ENCODE peak calls at places on chromosomes 12 and 14, in seven cellular contexts. One of them, this sample, is unnamed.

GRCh38 chr12:127966331-127966730 is 300.6 kb upstream of the TMEM132C start:
- DNase-seq in C1 segment of cervical spinal cord: no peak
- DNase-seq in A172: no peak
- DNase-seq in activated CD8-positive, alpha-beta T cell treated with anti-CD3 and anti-CD28 coated beads for 36 hours: no peak
- DNase-seq in bronchial epithelial cell: no peak
- DNase-seq in ELR: no peak
- DNase-seq in astrocyte of the cerebellum: no peak
- DNase-seq in this sample: no peak

GRCh38 chr14:76955575-76956252 is 72.8 kb downstream of the IRF2BPL start:
- DNase-seq in C1 segment of cervical spinal cord: no peak
- DNase-seq in A172: peak
- DNase-seq in activated CD8-positive, alpha-beta T cell treated with anti-CD3 and anti-CD28 coated beads for 36 hours: peak
- DNase-seq in bronchial epithelial cell: peak
- DNase-seq in ELR: peak
- DNase-seq in astrocyte of the cerebellum: no peak
- DNase-seq in this sample: no peak

GRCh38 chr12:6224550-6224949 is 24.4 kb downstream of the CD9 start:
- DNase-seq in C1 segment of cervical spinal cord: peak
- DNase-seq in A172: peak
- DNase-seq in activated CD8-positive, alpha-beta T cell treated with anti-CD3 and anti-CD28 coated beads for 36 hours: no peak
- DNase-seq in bronchial epithelial cell: peak
- DNase-seq in ELR: no peak
- DNase-seq in astrocyte of the cerebellum: no peak
- DNase-seq in this sample: no peak

GRCh38 chr12:94673951-94674570 is 23.7 kb upstream of the TMCC3 start:
- DNase-seq in C1 segment of cervical spinal cord: no peak
- DNase-seq in A172: no peak
- DNase-seq in activated CD8-positive, alpha-beta T cell treated with anti-CD3 and anti-CD28 coated beads for 36 hours: no peak
- DNase-seq in bronchial epithelial cell: no peak
- DNase-seq in ELR: no peak
- DNase-seq in astrocyte of the cerebellum: no peak
- DNase-seq in this sample: no peak

GRCh38 chr14:89432226-89432625 is 15.2 kb upstream of the FOXN3 start:
- DNase-seq in C1 segment of cervical spinal cord: no peak
- DNase-seq in A172: no peak
- DNase-seq in activated CD8-positive, alpha-beta T cell treated with anti-CD3 and anti-CD28 coated beads for 36 hours: no peak
- DNase-seq in bronchial epithelial cell: peak
- DNase-seq in ELR: no peak
- DNase-seq in astrocyte of the cerebellum: no peak
- DNase-seq in this sample: no peak

GRCh38 chr12:116955382-116956021 is 44.8 kb downstream of the FBXW8 start:
- DNase-seq in C1 segment of cervical spinal cord: no peak
- DNase-seq in A172: no peak
- DNase-seq in activated CD8-positive, alpha-beta T cell treated with anti-CD3 and anti-CD28 coated beads for 36 hours: peak
- DNase-seq in bronchial epithelial cell: peak
- DNase-seq in ELR: peak
- DNase-seq in astrocyte of the cerebellum: no peak
- DNase-seq in this sample: no peak

GRCh38 chr14:56027916-56028637 is 90.1 kb upstream of the PELI2 start:
- DNase-seq in C1 segment of cervical spinal cord: no peak
- DNase-seq in A172: no peak
- DNase-seq in activated CD8-positive, alpha-beta T cell treated with anti-CD3 and anti-CD28 coated beads for 36 hours: no peak
- DNase-seq in bronchial epithelial cell: no peak
- DNase-seq in ELR: no peak
- DNase-seq in astrocyte of the cerebellum: no peak
- DNase-seq in this sample: no peak

GRCh38 chr14:57209561-57209960 is 59.1 kb downstream of the EXOC5 start:
- DNase-seq in C1 segment of cervical spinal cord: no peak
- DNase-seq in A172: peak
- DNase-seq in activated CD8-positive, alpha-beta T cell treated with anti-CD3 and anti-CD28 coated beads for 36 hours: no peak
- DNase-seq in bronchial epithelial cell: no peak
- DNase-seq in ELR: peak
- DNase-seq in astrocyte of the cerebellum: peak
- DNase-seq in this sample: peak

GRCh38 chr12:115257791-115258190 is 573.8 kb upstream of the TBX3 start:
- DNase-seq in C1 segment of cervical spinal cord: no peak
- DNase-seq in A172: peak
- DNase-seq in activated CD8-positive, alpha-beta T cell treated with anti-CD3 and anti-CD28 coated beads for 36 hours: no peak
- DNase-seq in bronchial epithelial cell: peak
- DNase-seq in ELR: peak
- DNase-seq in astrocyte of the cerebellum: no peak
- DNase-seq in this sample: peak

GRCh38 chr12:124049451-124050094 is 76.6 kb downstream of the ZNF664 start:
- DNase-seq in C1 segment of cervical spinal cord: no peak
- DNase-seq in A172: peak
- DNase-seq in activated CD8-positive, alpha-beta T cell treated with anti-CD3 and anti-CD28 coated beads for 36 hours: no peak
- DNase-seq in bronchial epithelial cell: no peak
- DNase-seq in ELR: no peak
- DNase-seq in astrocyte of the cerebellum: no peak
- DNase-seq in this sample: no peak

GRCh38 chr12:79547735-79548347 is 142.9 kb downstream of the PAWR start:
- DNase-seq in C1 segment of cervical spinal cord: no peak
- DNase-seq in A172: peak
- DNase-seq in activated CD8-positive, alpha-beta T cell treated with anti-CD3 and anti-CD28 coated beads for 36 hours: peak
- DNase-seq in bronchial epithelial cell: peak
- DNase-seq in ELR: peak
- DNase-seq in astrocyte of the cerebellum: peak
- DNase-seq in this sample: no peak

GRCh38 chr12:50055831-50056628 is 1.4 kb upstream of the ASIC1 start:
- DNase-seq in C1 segment of cervical spinal cord: no peak
- DNase-seq in A172: peak
- DNase-seq in activated CD8-positive, alpha-beta T cell treated with anti-CD3 and anti-CD28 coated beads for 36 hours: peak
- DNase-seq in bronchial epithelial cell: peak
- DNase-seq in ELR: peak
- DNase-seq in astrocyte of the cerebellum: no peak
- DNase-seq in this sample: no peak

GRCh38 chr12:6039894-6040601 is 84.4 kb downstream of the VWF start:
- DNase-seq in C1 segment of cervical spinal cord: peak
- DNase-seq in A172: peak
- DNase-seq in activated CD8-positive, alpha-beta T cell treated with anti-CD3 and anti-CD28 coated beads for 36 hours: peak
- DNase-seq in bronchial epithelial cell: peak
- DNase-seq in ELR: peak
- DNase-seq in astrocyte of the cerebellum: peak
- DNase-seq in this sample: no peak

GRCh38 chr12:122527478-122527944 is 462 bp downstream of the KNTC1 start:
- DNase-seq in C1 segment of cervical spinal cord: no peak
- DNase-seq in A172: no peak
- DNase-seq in activated CD8-positive, alpha-beta T cell treated with anti-CD3 and anti-CD28 coated beads for 36 hours: peak
- DNase-seq in bronchial epithelial cell: peak
- DNase-seq in ELR: peak
- DNase-seq in astrocyte of the cerebellum: no peak
- DNase-seq in this sample: no peak

GRCh38 chr12:114403044-114403689 is 2.8 kb downstream of the TBX5 start:
- DNase-seq in C1 segment of cervical spinal cord: no peak
- DNase-seq in A172: no peak
- DNase-seq in activated CD8-positive, alpha-beta T cell treated with anti-CD3 and anti-CD28 coated beads for 36 hours: no peak
- DNase-seq in bronchial epithelial cell: no peak
- DNase-seq in ELR: peak
- DNase-seq in astrocyte of the cerebellum: no peak
- DNase-seq in this sample: no peak

GRCh38 chr12:117680311-117680710 is 288.5 kb downstream of the KSR2 start:
- DNase-seq in C1 segment of cervical spinal cord: no peak
- DNase-seq in A172: peak
- DNase-seq in activated CD8-positive, alpha-beta T cell treated with anti-CD3 and anti-CD28 coated beads for 36 hours: no peak
- DNase-seq in bronchial epithelial cell: no peak
- DNase-seq in ELR: peak
- DNase-seq in astrocyte of the cerebellum: no peak
- DNase-seq in this sample: peak

GRCh38 chr12:4117386-4118016 is 156.1 kb upstream of the CCND2 start:
- DNase-seq in C1 segment of cervical spinal cord: no peak
- DNase-seq in A172: no peak
- DNase-seq in activated CD8-positive, alpha-beta T cell treated with anti-CD3 and anti-CD28 coated beads for 36 hours: no peak
- DNase-seq in bronchial epithelial cell: no peak
- DNase-seq in ELR: no peak
- DNase-seq in astrocyte of the cerebellum: no peak
- DNase-seq in this sample: no peak

GRCh38 chr12:122886851-122887816 is 8.8 kb downstream of the VPS37B start:
- DNase-seq in C1 segment of cervical spinal cord: no peak
- DNase-seq in A172: peak
- DNase-seq in activated CD8-positive, alpha-beta T cell treated with anti-CD3 and anti-CD28 coated beads for 36 hours: peak
- DNase-seq in bronchial epithelial cell: peak
- DNase-seq in ELR: peak
- DNase-seq in astrocyte of the cerebellum: peak
- DNase-seq in this sample: no peak

GRCh38 chr12:48796976-48797375 is 8.1 kb upstream of the ADCY6 start:
- DNase-seq in C1 segment of cervical spinal cord: no peak
- DNase-seq in A172: no peak
- DNase-seq in activated CD8-positive, alpha-beta T cell treated with anti-CD3 and anti-CD28 coated beads for 36 hours: peak
- DNase-seq in bronchial epithelial cell: no peak
- DNase-seq in ELR: peak
- DNase-seq in astrocyte of the cerebellum: no peak
- DNase-seq in this sample: no peak

GRCh38 chr12:31783996-31784645 is 55.3 kb upstream of the AMN1 start:
- DNase-seq in C1 segment of cervical spinal cord: no peak
- DNase-seq in A172: no peak
- DNase-seq in activated CD8-positive, alpha-beta T cell treated with anti-CD3 and anti-CD28 coated beads for 36 hours: peak
- DNase-seq in bronchial epithelial cell: no peak
- DNase-seq in ELR: no peak
- DNase-seq in astrocyte of the cerebellum: no peak
- DNase-seq in this sample: no peak

GRCh38 chr12:94141004-94141764 is 7.2 kb upstream of the PLXNC1 start:
- DNase-seq in C1 segment of cervical spinal cord: no peak
- DNase-seq in A172: no peak
- DNase-seq in activated CD8-positive, alpha-beta T cell treated with anti-CD3 and anti-CD28 coated beads for 36 hours: no peak
- DNase-seq in bronchial epithelial cell: no peak
- DNase-seq in ELR: no peak
- DNase-seq in astrocyte of the cerebellum: no peak
- DNase-seq in this sample: no peak

GRCh38 chr12:50614167-50614762 is 109.5 kb downstream of the DIP2B start:
- DNase-seq in C1 segment of cervical spinal cord: no peak
- DNase-seq in A172: peak
- DNase-seq in activated CD8-positive, alpha-beta T cell treated with anti-CD3 and anti-CD28 coated beads for 36 hours: no peak
- DNase-seq in bronchial epithelial cell: peak
- DNase-seq in ELR: peak
- DNase-seq in astrocyte of the cerebellum: no peak
- DNase-seq in this sample: no peak

GRCh38 chr14:35355981-35356839 is 48.3 kb downstream of the NFKBIA start:
- DNase-seq in C1 segment of cervical spinal cord: no peak
- DNase-seq in A172: peak
- DNase-seq in activated CD8-positive, alpha-beta T cell treated with anti-CD3 and anti-CD28 coated beads for 36 hours: peak
- DNase-seq in bronchial epithelial cell: peak
- DNase-seq in ELR: no peak
- DNase-seq in astrocyte of the cerebellum: no peak
- DNase-seq in this sample: peak

GRCh38 chr14:59292028-59292427 is 103.6 kb downstream of the DAAM1 start:
- DNase-seq in C1 segment of cervical spinal cord: no peak
- DNase-seq in A172: no peak
- DNase-seq in activated CD8-positive, alpha-beta T cell treated with anti-CD3 and anti-CD28 coated beads for 36 hours: no peak
- DNase-seq in bronchial epithelial cell: no peak
- DNase-seq in ELR: no peak
- DNase-seq in astrocyte of the cerebellum: no peak
- DNase-seq in this sample: no peak

GRCh38 chr12:32395031-32395430 is 4.3 kb upstream of the FGD4 start:
- DNase-seq in C1 segment of cervical spinal cord: no peak
- DNase-seq in A172: no peak
- DNase-seq in activated CD8-positive, alpha-beta T cell treated with anti-CD3 and anti-CD28 coated beads for 36 hours: no peak
- DNase-seq in bronchial epithelial cell: no peak
- DNase-seq in ELR: no peak
- DNase-seq in astrocyte of the cerebellum: no peak
- DNase-seq in this sample: no peak

GRCh38 chr14:36028218-36028617 is 148.3 kb downstream of the PTCSC3 start:
- DNase-seq in C1 segment of cervical spinal cord: no peak
- DNase-seq in A172: no peak
- DNase-seq in activated CD8-positive, alpha-beta T cell treated with anti-CD3 and anti-CD28 coated beads for 36 hours: peak
- DNase-seq in bronchial epithelial cell: no peak
- DNase-seq in ELR: peak
- DNase-seq in astrocyte of the cerebellum: no peak
- DNase-seq in this sample: no peak

GRCh38 chr14:100049220-100049619 is 16.0 kb upstream of the EVL start:
- DNase-seq in C1 segment of cervical spinal cord: no peak
- DNase-seq in A172: no peak
- DNase-seq in activated CD8-positive, alpha-beta T cell treated with anti-CD3 and anti-CD28 coated beads for 36 hours: no peak
- DNase-seq in bronchial epithelial cell: no peak
- DNase-seq in ELR: peak
- DNase-seq in astrocyte of the cerebellum: no peak
- DNase-seq in this sample: no peak

GRCh38 chr14:99058542-99058941 is 213.5 kb downstream of the BCL11B start:
- DNase-seq in C1 segment of cervical spinal cord: no peak
- DNase-seq in A172: no peak
- DNase-seq in activated CD8-positive, alpha-beta T cell treated with anti-CD3 and anti-CD28 coated beads for 36 hours: no peak
- DNase-seq in bronchial epithelial cell: no peak
- DNase-seq in ELR: no peak
- DNase-seq in astrocyte of the cerebellum: no peak
- DNase-seq in this sample: no peak

GRCh38 chr12:10272466-10272865 is 35.2 kb upstream of the KLRD1 start:
- DNase-seq in C1 segment of cervical spinal cord: no peak
- DNase-seq in A172: no peak
- DNase-seq in activated CD8-positive, alpha-beta T cell treated with anti-CD3 and anti-CD28 coated beads for 36 hours: no peak
- DNase-seq in bronchial epithelial cell: no peak
- DNase-seq in ELR: no peak
- DNase-seq in astrocyte of the cerebellum: no peak
- DNase-seq in this sample: no peak

GRCh38 chr14:98290596-98290995 is 981.4 kb downstream of the BCL11B start:
- DNase-seq in C1 segment of cervical spinal cord: no peak
- DNase-seq in A172: no peak
- DNase-seq in activated CD8-positive, alpha-beta T cell treated with anti-CD3 and anti-CD28 coated beads for 36 hours: peak
- DNase-seq in bronchial epithelial cell: peak
- DNase-seq in ELR: no peak
- DNase-seq in astrocyte of the cerebellum: no peak
- DNase-seq in this sample: no peak

GRCh38 chr14:80003138-80003537 is 208.2 kb downstream of the DIO2 start:
- DNase-seq in C1 segment of cervical spinal cord: no peak
- DNase-seq in A172: no peak
- DNase-seq in activated CD8-positive, alpha-beta T cell treated with anti-CD3 and anti-CD28 coated beads for 36 hours: no peak
- DNase-seq in bronchial epithelial cell: peak
- DNase-seq in ELR: no peak
- DNase-seq in astrocyte of the cerebellum: no peak
- DNase-seq in this sample: no peak

GRCh38 chr12:31362115-31362758 is 36.3 kb upstream of the SINHCAF start:
- DNase-seq in C1 segment of cervical spinal cord: no peak
- DNase-seq in A172: no peak
- DNase-seq in activated CD8-positive, alpha-beta T cell treated with anti-CD3 and anti-CD28 coated beads for 36 hours: peak
- DNase-seq in bronchial epithelial cell: peak
- DNase-seq in ELR: no peak
- DNase-seq in astrocyte of the cerebellum: peak
- DNase-seq in this sample: no peak

GRCh38 chr12:93990832-93991748 is 157.3 kb upstream of the PLXNC1 start:
- DNase-seq in C1 segment of cervical spinal cord: peak
- DNase-seq in A172: no peak
- DNase-seq in activated CD8-positive, alpha-beta T cell treated with anti-CD3 and anti-CD28 coated beads for 36 hours: no peak
- DNase-seq in bronchial epithelial cell: no peak
- DNase-seq in ELR: peak
- DNase-seq in astrocyte of the cerebellum: peak
- DNase-seq in this sample: no peak